ENCODE peak calls at places on chromosomes 2 and 18, in seven cellular contexts. X is NCI-H1092 treated with DMSO at 0.1 percent for 48 hours, A is osteocyte, O is small intestine, I is right cardiac atrium, M is neural progenitor cell, G is midbrain. D is an unnamed sample.

GRCh38 chr2:199455533-199456382 is 2.0 kb downstream of the SATB2 start:
- DNase-seq in X (peak; percentile 85), A (no peak), O (peak; percentile 80), I (peak; percentile 49), M (peak; percentile 77), G (no peak), D (no peak)

GRCh38 chr2:239025081-239025801 is 177.4 kb downstream of the TWIST2 start:
- DNase-seq in X (no peak), A (no peak), O (no peak), I (peak; percentile 26), M (no peak), G (no peak), D (no peak)

GRCh38 chr2:234178309-234179030 is 128.0 kb downstream of the SPP2 start:
- DNase-seq in X (no peak), A (no peak), O (no peak), I (no peak), M (peak; percentile 33), G (no peak), D (no peak)

GRCh38 chr18:35786359-35787042 is 186.0 kb upstream of the RMP24 start:
- DNase-seq in X (no peak), A (no peak), O (no peak), I (no peak), M (no peak), G (no peak), D (no peak)

GRCh38 chr2:26630669-26631360 is 10.4 kb downstream of the CIB4 start:
- DNase-seq in X (no peak), A (no peak), O (no peak), I (no peak), M (no peak), G (no peak), D (no peak)

GRCh38 chr2:170212625-170213280 is 34.8 kb downstream of the MYO3B start:
- DNase-seq in X (no peak), A (no peak), O (no peak), I (no peak), M (no peak), G (no peak), D (no peak)

GRCh38 chr2:234989183-234989701 is 37.4 kb downstream of the SH3BP4 start:
- DNase-seq in X (peak; percentile 56), A (no peak), O (peak; percentile 80), I (peak; percentile 92), M (no peak), G (peak; percentile 70), D (no peak)

GRCh38 chr2:148756292-148756975 is 111.9 kb downstream of the EPC2 start:
- DNase-seq in X (no peak), A (no peak), O (no peak), I (no peak), M (no peak), G (no peak), D (no peak)

GRCh38 chr2:10061221-10061925 is 18.0 kb downstream of the KLF11 start:
- DNase-seq in X (no peak), A (no peak), O (no peak), I (no peak), M (no peak), G (no peak), D (no peak)

GRCh38 chr2:59184281-59185020 is 943.3 kb upstream of the FANCL start:
- DNase-seq in X (no peak), A (no peak), O (no peak), I (no peak), M (no peak), G (no peak), D (no peak)

GRCh38 chr2:120177011-120177621 is 46.1 kb downstream of the TMEM185B start:
- DNase-seq in X (no peak), A (no peak), O (peak; percentile 64), I (peak; percentile 71), M (peak; percentile 10), G (no peak), D (peak; percentile 84)

GRCh38 chr2:9558948-9559381 is 3.3 kb upstream of the ADAM17 start:
- DNase-seq in X (no peak), A (no peak), O (no peak), I (no peak), M (no peak), G (no peak), D (no peak)

GRCh38 chr2:202016579-202017227 is 17.0 kb upstream of the FZD7 start:
- DNase-seq in X (no peak), A (no peak), O (no peak), I (peak; percentile 73), M (no peak), G (no peak), D (no peak)

GRCh38 chr2:13725945-13726344 is 906.6 kb upstream of the LRATD1 start:
- DNase-seq in X (no peak), A (no peak), O (no peak), I (no peak), M (no peak), G (no peak), D (no peak)

GRCh38 chr2:236047886-236048540 is 120.2 kb downstream of the GBX2 start:
- DNase-seq in X (no peak), A (no peak), O (peak; percentile 63), I (no peak), M (no peak), G (no peak), D (no peak)

GRCh38 chr2:205716126-205716525 is 33.8 kb downstream of the NRP2 start:
- DNase-seq in X (no peak), A (no peak), O (peak; percentile 36), I (no peak), M (no peak), G (no peak), D (no peak)

GRCh38 chr2:102063360-102063947 is 71.7 kb downstream of the IL1R2 start:
- DNase-seq in X (no peak), A (peak; percentile 53), O (no peak), I (peak; percentile 92), M (no peak), G (peak; percentile 4), D (no peak)

GRCh38 chr2:127620867-127621266 is 25.1 kb upstream of the GPR17 start:
- DNase-seq in X (no peak), A (peak; percentile 8), O (no peak), I (no peak), M (no peak), G (no peak), D (no peak)